ENCODE peak calls at places on chromosomes 6 and 20, in six cellular contexts. U, I, V, H, T and E are unnamed samples.

GRCh38 chr6:160974304-160974771 is 17.2 kb upstream of the MAP3K4 start:
- DNase-seq in H (peak), V (peak), T (peak), U (no peak), I (peak), E (no peak)

GRCh38 chr6:63663147-63663877 is 27.7 kb downstream of the PHF3 start:
- DNase-seq in H (no peak), U (no peak), I (no peak), V (no peak), T (no peak), E (no peak)

GRCh38 chr6:43774776-43775583 is 5.0 kb downstream of the VEGFA start:
- DNase-seq in H (peak), U (peak), T (peak), I (peak), V (peak), E (peak)

GRCh38 chr20:51828762-51829161 is 26.4 kb upstream of the SALL4 start:
- DNase-seq in U (peak), T (no peak), H (no peak), I (no peak), V (no peak), E (no peak)

GRCh38 chr20:13325033-13325432 is 104.0 kb downstream of the ISM1 start:
- DNase-seq in H (no peak), I (no peak), T (no peak), V (peak), U (peak), E (no peak)

GRCh38 chr6:96787846-96788580 is 49.3 kb downstream of the GPR63 start:
- DNase-seq in T (no peak), U (peak), I (no peak), H (no peak), V (no peak), E (no peak)

GRCh38 chr6:144659735-144660246 is 374.7 kb downstream of the UTRN start:
- DNase-seq in U (no peak), H (no peak), T (no peak), V (no peak), I (peak), E (no peak)

GRCh38 chr6:100366419-100366818 is 98.3 kb downstream of the SIM1 start:
- DNase-seq in U (no peak), T (no peak), I (no peak), H (no peak), V (no peak), E (no peak)

GRCh38 chr6:33082702-33083101 is 6.9 kb downstream of the HLA-DPB1 start:
- DNase-seq in T (no peak), V (peak), H (no peak), I (no peak), U (peak), E (no peak)

GRCh38 chr6:85594197-85594930 is 706 bp upstream of the SNX14 start:
- DNase-seq in U (peak), H (no peak), T (no peak), I (no peak), V (peak), E (peak)

GRCh38 chr20:57960803-57961575 is 251.2 kb upstream of the PMEPA1 start:
- DNase-seq in I (no peak), T (no peak), V (peak), U (no peak), H (no peak), E (no peak)

GRCh38 chr6:149451361-149452061 is 33.3 kb downstream of the ZC3H12D start:
- DNase-seq in H (no peak), V (peak), I (peak), U (peak), T (peak), E (no peak)

GRCh38 chr6:96542702-96543101 is 20.2 kb upstream of the FHL5 start:
- DNase-seq in V (no peak), T (no peak), U (peak), H (no peak), I (no peak), E (no peak)

GRCh38 chr6:31958741-31959739 is at the start of the genes NELFE and SKIC2:
- DNase-seq in V (peak), T (peak), I (peak), U (peak), H (peak), E (peak)

GRCh38 chr6:4381379-4381778 is 246.0 kb upstream of the ECI2 start:
- DNase-seq in U (no peak), V (no peak), H (no peak), T (no peak), I (no peak), E (no peak)

GRCh38 chr6:56959938-56960337 is 5.0 kb downstream of the BEND6 start:
- DNase-seq in V (no peak), H (no peak), T (no peak), I (no peak), U (no peak), E (no peak)

GRCh38 chr20:48843125-48843806 is 15.5 kb upstream of the PREX1 start:
- DNase-seq in V (no peak), I (no peak), U (peak), H (no peak), T (no peak), E (no peak)

GRCh38 chr6:1231941-1232340 is 80.0 kb upstream of the FOXQ1 start:
- DNase-seq in I (no peak), U (no peak), T (no peak), H (no peak), V (no peak), E (no peak)

GRCh38 chr6:53347250-53347920 is 1.4 kb downstream of the ELOVL5 start:
- DNase-seq in H (peak), V (peak), U (peak), T (no peak), I (peak), E (peak)
- H3K27ac ChIP-seq in H (peak), V (peak), U (peak), T (peak), I (peak), E (peak)

DNA sequence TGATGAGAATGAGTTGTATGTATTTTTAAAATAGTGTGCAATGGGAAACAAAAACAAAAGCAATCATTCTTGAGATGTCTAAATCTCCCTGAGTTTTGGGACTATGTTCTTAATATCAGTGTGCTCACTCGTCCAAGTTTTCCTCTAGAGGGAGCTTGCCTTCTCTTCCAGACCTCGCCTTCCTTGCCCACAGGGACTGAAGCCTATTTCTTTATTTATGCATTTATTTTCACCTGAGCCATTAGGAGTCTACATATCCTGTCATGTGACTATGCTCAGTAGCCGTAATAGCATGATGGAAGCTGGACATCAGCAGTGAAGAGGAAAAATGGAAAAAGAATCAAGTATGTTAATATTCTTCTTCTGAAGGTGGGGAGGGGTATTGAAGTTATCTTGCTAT is 131.2 kb downstream of the SH3BGRL2 start:
- DNase-seq in I (no peak), T (no peak), H (no peak), V (peak), U (peak), E (no peak)
- TF ChIP-seq CTCF in I (no peak), T (no peak), H (no peak), V (peak), U (peak), E (no peak)

DNA sequence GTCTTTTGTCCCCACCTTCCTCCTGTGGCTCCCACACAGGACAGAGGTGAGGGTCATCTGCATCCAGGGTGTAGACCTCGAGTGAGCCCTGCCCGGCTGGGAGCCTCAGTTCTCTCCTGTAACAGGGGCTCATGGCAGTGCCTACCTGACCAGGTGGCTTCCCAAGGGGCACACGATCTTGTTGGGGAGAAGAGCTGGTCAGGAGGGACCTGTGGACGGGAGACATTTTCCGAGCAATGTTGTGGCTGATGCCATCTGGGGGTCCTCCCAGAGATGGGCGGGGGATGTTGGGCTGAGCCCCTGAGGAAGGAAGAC is 51.9 kb downstream of the CEBPB start:
- DNase-seq in V (no peak), T (no peak), H (no peak), U (no peak), I (no peak), E (no peak)
- H3K27ac ChIP-seq in V (no peak), T (no peak), H (no peak), U (no peak), I (no peak), E (no peak)

GRCh38 chr20:29298271-29298590 is 1959.2 kb upstream of the DEFB115 start:
- DNase-seq in V (no peak), H (no peak), U (no peak), T (no peak), I (no peak), E (no peak)
- TF ChIP-seq CTCF in V (no peak), H (no peak), U (no peak), T (no peak), I (no peak), E (no peak)

DNA sequence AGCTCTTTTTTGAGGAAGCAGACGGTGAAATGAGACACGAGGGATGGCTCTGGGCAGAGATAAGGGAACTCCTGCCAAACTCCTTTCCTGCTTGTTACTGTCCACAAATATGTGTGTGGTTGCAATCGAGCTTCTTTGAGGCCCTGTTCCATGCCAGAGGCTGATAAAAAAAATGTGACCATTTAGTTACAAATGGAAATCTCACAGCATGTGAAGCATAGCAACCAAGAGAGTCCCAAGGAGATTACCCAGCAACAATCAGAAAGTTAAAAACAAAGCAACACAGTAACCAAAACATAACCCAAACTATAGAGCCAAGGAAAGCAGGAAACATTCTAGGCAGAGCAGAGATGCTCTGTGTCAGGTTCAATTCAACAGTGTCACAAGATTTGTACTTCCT is 35.4 kb upstream of the HMGN3 start:
- DNase-seq in T (no peak), I (no peak), V (no peak), U (no peak), H (no peak), E (no peak)
- H3K27ac ChIP-seq in T (no peak), I (no peak), V (no peak), U (no peak), H (no peak), E (no peak)

GRCh38 chr20:53623454-53624206 is 30.0 kb upstream of the ZNF217 start:
- DNase-seq in I (peak), U (peak), H (peak), T (peak), V (peak), E (peak)
- TF ChIP-seq CTCF in I (no peak), U (no peak), H (no peak), T (no peak), V (peak), E (no peak)

GRCh38 chr20:63587781-63588591 is 13.9 kb upstream of the HELZ2 start:
- DNase-seq in I (no peak), T (no peak), U (no peak), H (no peak), V (no peak), E (no peak)
- H3K27ac ChIP-seq in I (no peak), T (no peak), U (no peak), H (no peak), V (no peak), E (no peak)